ENCODE peak calls at places on chromosomes 16 and 17, in nine cellular contexts. D, H, U, X, C, I, W, F and S are unnamed samples.
A peak's percentile ranks its signal among the peaks of the same experiment; 100 is the strongest.

GRCh38 chr17:83091257-83092141 is 12.1 kb downstream of the METRNL start:
- DNase-seq in C (no peak), X (no peak), I (no peak), W (no peak), D (peak; percentile 91), U (no peak), F (no peak), H (peak; percentile 85), S (no peak)

GRCh38 chr17:57256708-57257112 is 387 bp downstream of the MSI2 start:
- DNase-seq in U (no peak), X (no peak), F (no peak), C (peak; percentile 12), D (no peak), W (peak; percentile 66), H (peak; percentile 53), I (peak; percentile 54), S (no peak)

GRCh38 chr16:66713076-66713475 is 16.5 kb upstream of the CMTM4 start:
- DNase-seq in I (no peak), H (no peak), C (no peak), W (no peak), D (no peak), U (no peak), F (no peak), X (no peak), S (no peak)

GRCh38 chr17:39563476-39563875 is 44.2 kb downstream of the NEUROD2 start:
- DNase-seq in C (no peak), I (no peak), X (no peak), U (no peak), D (no peak), H (no peak), F (no peak), W (no peak), S (no peak)

GRCh38 chr16:58026139-58026704 is 668 bp downstream of the MMP15 start:
- DNase-seq in H (peak; percentile 69), D (peak; percentile 72), W (peak; percentile 31), C (peak; percentile 28), I (no peak), U (peak; percentile 24), F (peak; percentile 63), X (peak; percentile 17), S (no peak)

GRCh38 chr17:65078441-65079160 is 22.1 kb upstream of the GNA13 start:
- DNase-seq in U (no peak), X (peak; percentile 78), D (no peak), W (no peak), H (no peak), F (no peak), C (no peak), I (no peak), S (no peak)

GRCh38 chr17:66304304-66305174 is 2.1 kb downstream of the PRKCA start:
- DNase-seq in H (no peak), F (peak; percentile 29), W (no peak), X (no peak), D (peak; percentile 56), U (no peak), I (peak; percentile 11), C (no peak), S (no peak)

GRCh38 chr17:20009052-20009301 is 182 bp upstream of the SPECC1 start:
- DNase-seq in U (no peak), F (no peak), D (no peak), X (no peak), C (no peak), H (peak; percentile 84), I (no peak), W (no peak), S (no peak)

GRCh38 chr17:1979182-1979980 is 45.8 kb downstream of the RTN4RL1 start:
- DNase-seq in I (no peak), D (no peak), W (no peak), U (no peak), H (no peak), F (no peak), C (no peak), X (no peak), S (no peak)

GRCh38 chr16:15897386-15897785 is 9.0 kb upstream of the CEP20 start:
- DNase-seq in D (no peak), U (no peak), X (no peak), C (no peak), H (no peak), W (no peak), I (no peak), F (no peak), S (no peak)

GRCh38 chr17:14693382-14693781 is 392.5 kb downstream of the HS3ST3B1 start:
- DNase-seq in I (no peak), U (no peak), X (no peak), F (no peak), C (no peak), H (no peak), W (no peak), D (no peak), S (no peak)

GRCh38 chr17:14690704-14691103 is 389.8 kb downstream of the HS3ST3B1 start:
- DNase-seq in X (no peak), U (no peak), H (no peak), F (no peak), D (no peak), C (no peak), I (no peak), W (no peak), S (no peak)

DNA sequence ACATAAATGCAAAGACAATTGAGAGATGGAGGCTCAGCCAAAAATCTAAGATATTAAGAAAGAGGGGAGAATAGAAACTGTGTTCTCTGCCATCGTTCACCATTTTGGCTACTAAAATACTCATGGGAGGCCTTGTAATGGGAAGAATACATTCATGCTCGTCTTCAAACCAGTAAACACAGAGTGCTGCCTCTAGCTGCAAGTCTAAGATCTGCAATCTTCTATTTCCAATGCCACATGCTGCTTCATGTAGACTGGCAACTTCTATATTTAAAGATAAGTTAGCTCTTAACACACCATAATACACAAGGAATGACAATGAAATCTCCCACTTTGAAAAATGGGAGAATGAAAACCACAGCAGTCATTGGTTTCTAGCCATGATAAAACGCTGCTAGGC is 387.3 kb downstream of the HS3ST3B1 start:
- DNase-seq in C (no peak), H (no peak), U (no peak), W (no peak), F (no peak), D (no peak), X (no peak), I (no peak), S (no peak)
- TF ChIP-seq CTCF in C (peak; percentile 13), H (no peak), U (no peak), W (peak; percentile 7), F (no peak), D (no peak), X (no peak), I (no peak), S (peak; percentile 7)

GRCh38 chr17:81558941-81559806 is 7.0 kb upstream of the FAAP100 start:
- DNase-seq in D (no peak), F (no peak), H (no peak), U (no peak), X (no peak), W (no peak), I (no peak), C (no peak), S (no peak)
- TF ChIP-seq CTCF in D (no peak), F (no peak), H (no peak), U (no peak), X (peak; percentile 9), W (no peak), I (no peak), C (no peak), S (no peak)

GRCh38 chr17:63497708-63498483 is 21.0 kb downstream of the ACE start:
- DNase-seq in X (peak; percentile 13), H (no peak), U (no peak), W (no peak), I (no peak), D (no peak), C (no peak), F (no peak), S (no peak)
- TF ChIP-seq CTCF in X (peak; percentile 26), H (peak; percentile 28), U (no peak), W (no peak), I (no peak), D (no peak), C (peak; percentile 50), F (no peak), S (no peak)

GRCh38 chr16:12818331-12818730 is 14.6 kb upstream of the CPPED1 start:
- DNase-seq in U (no peak), I (no peak), C (no peak), F (no peak), D (no peak), W (no peak), H (no peak), X (no peak), S (no peak)

GRCh38 chr16:12811441-12812198 is 7.9 kb upstream of the CPPED1 start:
- DNase-seq in F (no peak), C (no peak), H (no peak), X (no peak), W (no peak), U (no peak), D (no peak), I (no peak), S (no peak)

GRCh38 chr16:12819126-12820117 is 15.7 kb upstream of the CPPED1 start:
- DNase-seq in U (peak; percentile 64), D (peak; percentile 81), X (peak; percentile 36), F (peak; percentile 74), W (peak; percentile 78), C (peak; percentile 56), I (peak; percentile 76), H (peak; percentile 76), S (peak; percentile 65)

DNA sequence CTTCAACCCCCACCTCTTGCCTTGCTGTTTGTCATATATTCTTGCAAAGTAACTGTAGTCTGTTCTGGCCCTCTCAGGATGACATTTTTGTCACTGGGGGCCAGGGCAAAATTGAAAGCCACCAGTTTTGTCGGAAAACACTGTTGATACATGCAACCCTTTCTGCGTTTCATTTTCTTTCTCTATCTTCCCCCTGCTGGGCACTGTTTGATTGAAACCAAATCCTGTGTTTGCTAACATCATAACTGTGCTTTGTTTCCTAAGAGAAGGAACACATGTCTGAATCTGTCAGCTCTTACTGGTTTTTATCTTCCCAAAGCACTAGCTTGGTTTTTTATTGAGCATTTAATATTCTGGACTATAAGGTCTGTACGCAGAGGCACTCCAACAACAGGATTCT is 11.7 kb upstream of the CPPED1 start:
- DNase-seq in F (no peak), U (no peak), D (no peak), H (no peak), X (no peak), W (no peak), C (no peak), I (no peak), S (no peak)
- TF ChIP-seq CTCF in F (peak; percentile 34), U (no peak), D (no peak), H (no peak), X (no peak), W (no peak), C (no peak), I (no peak), S (no peak)

DNA sequence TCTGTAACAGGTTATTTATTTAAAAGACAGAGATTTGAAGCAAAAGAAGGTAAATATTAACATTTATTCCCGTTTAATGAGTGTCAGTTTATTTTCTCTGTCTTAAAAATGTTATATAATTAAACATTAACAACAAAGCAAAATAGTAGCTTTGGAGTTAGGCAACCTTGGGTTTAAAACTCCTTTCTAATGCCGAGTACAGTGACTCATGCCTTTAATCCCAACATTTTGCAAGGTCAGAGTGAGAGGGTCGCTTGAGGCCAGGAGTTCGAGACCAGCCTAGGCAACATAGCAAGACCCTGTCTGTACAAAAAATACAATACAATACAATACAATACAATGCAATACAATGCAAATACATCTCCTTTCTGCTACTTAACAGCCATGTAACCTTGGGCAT is 128.7 kb downstream of the CHD9 start:
- DNase-seq in I (no peak), C (no peak), W (no peak), U (no peak), D (no peak), X (peak; percentile 26), F (no peak), H (no peak), S (no peak)
- TF ChIP-seq CTCF in I (no peak), C (no peak), W (no peak), U (no peak), D (no peak), X (no peak), F (no peak), H (no peak), S (no peak)